ENCODE peak calls at places on chromosomes 4 and X, in nine cellular contexts. B is ovary, F is brain microvascular endothelial cell, P is uterus, E is lower lobe of right lung, K is Peyer's patch, I is tibial artery, Q is hepatocyte, D is AG04450. C is an unnamed sample.

GRCh38 chr4:149077142-149077541 is 634.9 kb upstream of the NR3C2 start:
- DNase-seq in B (no peak), F (no peak), P (no peak), E (no peak), K (no peak), I (no peak), Q (no peak), D (no peak), C (no peak)

GRCh38 chr4:37601527-37601926 is 84.6 kb downstream of the RELL1 start:
- DNase-seq in B (no peak), F (peak; percentile 82), P (no peak), E (peak; percentile 59), K (no peak), I (no peak), Q (peak; percentile 72), D (peak; percentile 10), C (no peak)

GRCh38 chrX:151396042-151396826 is 772 bp upstream of the VMA21 start:
- DNase-seq in B (peak; percentile 38), F (peak; percentile 17), P (no peak), E (peak; percentile 46), K (peak; percentile 45), I (peak; percentile 22), Q (no peak), D (peak; percentile 0), C (no peak)

GRCh38 chr4:13548984-13549546 is 4.8 kb upstream of the NKX3-2 start:
- DNase-seq in B (peak; percentile 61), F (peak; percentile 68), P (peak; percentile 65), E (peak; percentile 86), K (peak; percentile 74), I (peak; percentile 80), Q (peak; percentile 89), D (peak; percentile 57), C (no peak)

GRCh38 chr4:6715704-6716017 is 313 bp upstream of the BLOC1S4 start:
- DNase-seq in B (no peak), F (no peak), P (no peak), E (no peak), K (no peak), I (no peak), Q (no peak), D (no peak), C (no peak)

GRCh38 chrX:3950373-3950772 is 236.9 kb upstream of the PRKX start:
- DNase-seq in B (no peak), F (peak; percentile 16), P (no peak), E (no peak), K (no peak), I (no peak), Q (no peak), D (no peak), C (no peak)

GRCh38 chrX:7074135-7074907 is 73.2 kb upstream of the STS start:
- DNase-seq in B (no peak), F (no peak), P (no peak), E (no peak), K (no peak), I (no peak), Q (no peak), D (no peak), C (no peak)

GRCh38 chrX:110212299-110212698 is 105.6 kb downstream of the AMMECR1 start:
- DNase-seq in B (no peak), F (no peak), P (no peak), E (no peak), K (no peak), I (no peak), Q (no peak), D (no peak), C (no peak)

GRCh38 chr4:145840162-145840768 is 98.4 kb downstream of the ZNF827 start:
- DNase-seq in B (no peak), F (peak; percentile 37), P (no peak), E (no peak), K (no peak), I (no peak), Q (peak; percentile 33), D (no peak), C (no peak)

GRCh38 chrX:106874075-106874474 is 29.1 kb downstream of the RIPPLY1 start:
- DNase-seq in B (no peak), F (no peak), P (no peak), E (no peak), K (no peak), I (no peak), Q (peak; percentile 44), D (no peak), C (no peak)

GRCh38 chr4:13248621-13249298 is 235.4 kb downstream of the RAB28 start:
- DNase-seq in B (no peak), F (peak; percentile 53), P (no peak), E (no peak), K (no peak), I (no peak), Q (no peak), D (no peak), C (no peak)

GRCh38 chrX:125205084-125205917 is 114.4 kb upstream of the TEX13C start:
- DNase-seq in B (no peak), F (peak; percentile 22), P (peak; percentile 57), E (peak; percentile 37), K (no peak), I (peak; percentile 55), Q (peak; percentile 70), D (no peak), C (no peak)

GRCh38 chr4:168755643-168756482 is 254.2 kb downstream of the CBR4 start:
- DNase-seq in B (no peak), F (peak; percentile 48), P (no peak), E (no peak), K (no peak), I (no peak), Q (no peak), D (no peak), C (no peak)

DNA sequence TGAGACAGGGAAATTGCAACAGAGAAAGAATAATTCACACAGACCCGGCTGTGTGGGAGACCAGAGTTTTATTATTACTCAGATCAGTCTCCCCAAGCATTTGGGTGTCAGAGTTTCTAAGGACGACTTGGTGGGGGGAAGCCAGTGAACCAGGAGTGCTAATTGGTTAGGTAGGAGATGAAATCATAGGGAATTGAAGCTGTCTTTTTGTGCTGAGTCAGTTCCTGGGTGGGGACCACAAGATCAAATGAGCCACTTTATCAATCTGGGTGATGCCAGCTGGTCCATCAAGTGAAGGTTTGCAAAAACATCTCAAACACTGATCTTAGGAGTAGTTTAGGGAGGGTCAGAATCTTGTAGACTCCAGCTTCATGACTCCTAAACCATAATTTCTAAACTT is 560.7 kb downstream of the ADGRL3 start:
- DNase-seq in B (no peak), F (no peak), P (no peak), E (no peak), K (no peak), I (no peak), Q (no peak), D (no peak), C (no peak)
- H3K4me3 ChIP-seq in B (no peak overlapping the region), F (no peak overlapping the region), P (no peak overlapping the region), E (no peak overlapping the region), K (no peak overlapping the region), I (no peak overlapping the region), Q (no peak overlapping the region), D (no peak overlapping the region), C (no peak overlapping the region)

DNA sequence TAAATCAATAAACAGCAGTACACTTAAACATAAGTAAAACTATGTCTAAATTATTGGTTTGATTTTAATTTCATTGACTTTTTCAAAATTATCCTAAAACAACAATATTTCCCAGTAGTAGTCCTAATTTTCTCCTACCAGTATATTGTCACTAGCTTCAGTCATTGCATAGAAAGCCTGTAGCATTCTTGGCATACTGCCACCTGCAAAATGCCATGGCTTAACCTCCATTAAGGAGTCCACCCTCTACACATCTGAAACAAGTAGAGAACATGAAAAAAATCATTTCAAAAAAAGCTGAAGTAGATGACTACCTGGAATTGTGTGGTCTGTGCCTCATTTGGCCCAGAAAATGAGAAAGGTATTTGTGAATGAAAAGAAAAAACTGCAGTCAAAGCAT is 348.5 kb downstream of the INPP4B start:
- DNase-seq in B (no peak), F (no peak), P (no peak), E (no peak), K (no peak), I (no peak), Q (no peak), D (no peak), C (no peak)
- H3K27ac ChIP-seq in B (no peak overlapping the region), F (no peak overlapping the region), P (no peak overlapping the region), E (no peak overlapping the region), K (no peak overlapping the region), I (no peak overlapping the region), Q (no peak overlapping the region), D (no peak overlapping the region), C (no peak overlapping the region)

GRCh38 chr4:45437381-45437780 is 686.5 kb downstream of the GABRG1 start:
- DNase-seq in B (no peak), F (no peak), P (no peak), E (no peak), K (no peak), I (no peak), Q (no peak), D (no peak), C (no peak)

GRCh38 chr4:45438047-45438446 is 685.8 kb downstream of the GABRG1 start:
- DNase-seq in B (no peak), F (no peak), P (no peak), E (no peak), K (no peak), I (no peak), Q (no peak), D (no peak), C (no peak)

GRCh38 chr4:45442466-45442865 is 681.4 kb downstream of the GABRG1 start:
- DNase-seq in B (no peak), F (no peak), P (no peak), E (no peak), K (no peak), I (no peak), Q (peak; percentile 34), D (no peak), C (no peak)
- TF ChIP-seq CTCF in B (no peak), F (peak; percentile 21), P (peak; percentile 19), E (no peak), K (no peak), I (no peak), Q (peak; percentile 56), D (peak; percentile 1), C (no peak)

DNA sequence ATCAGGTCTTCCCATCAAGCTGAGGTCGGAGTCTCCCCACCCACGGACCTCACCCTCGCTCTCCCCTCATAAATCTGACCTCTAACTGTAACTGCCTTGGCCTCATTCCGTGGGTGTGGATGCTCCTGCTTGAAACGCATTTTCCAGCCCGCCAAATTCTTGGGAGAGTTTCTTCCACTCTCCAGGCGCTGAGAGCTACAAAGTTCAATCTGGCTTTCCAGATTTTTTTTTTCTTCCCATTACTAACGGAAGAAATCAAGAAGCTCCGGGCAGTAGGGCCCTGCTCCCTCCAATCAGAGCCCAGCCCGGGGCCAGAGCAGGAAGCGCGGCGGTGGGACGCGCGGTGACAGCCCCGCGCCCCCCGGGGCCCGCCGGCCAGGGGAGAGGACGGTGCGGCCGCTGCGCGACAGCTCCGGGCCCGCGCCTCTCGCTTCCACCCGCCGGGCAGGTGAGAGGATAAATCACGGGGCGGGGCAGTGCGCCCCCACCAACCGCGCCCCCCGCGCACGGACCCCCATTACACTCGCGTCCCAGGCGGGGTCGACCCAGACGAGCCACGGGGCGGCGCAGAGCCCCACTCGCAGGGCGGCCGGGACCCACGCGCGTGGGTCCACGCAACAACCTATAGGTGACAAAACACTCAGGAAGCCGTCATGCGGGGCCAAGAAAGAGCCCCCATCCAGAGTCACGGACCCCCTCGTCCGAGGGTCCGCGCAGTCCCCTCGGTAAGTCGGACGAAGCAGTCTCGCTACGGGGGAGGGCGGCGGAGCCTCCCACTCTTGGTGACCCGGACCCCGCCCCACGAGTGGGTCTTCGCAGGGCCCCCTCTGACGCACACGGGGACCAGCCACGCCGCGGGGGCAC is 916 bp downstream of the AFAP1 start:
- DNase-seq in B (peak; percentile 23), F (no peak), P (no peak), E (peak; percentile 56), K (no peak), I (peak; percentile 41), Q (peak; percentile 62), D (no peak), C (no peak)
- H3K4me3 ChIP-seq in B (peak overlapping the region; percentile 51), F (peak overlapping the region; percentile 86), P (peak overlapping the region; percentile 96), E (peak overlapping the region; percentile 82), K (peak overlapping the region; percentile 83), I (peak overlapping the region; percentile 100), Q (peak overlapping the region; percentile 98), D (peak overlapping the region; percentile 88), C (peak overlapping the region; percentile 81)